ENCODE peak calls at places on chromosome 6, in seven cellular contexts. R is germinal center, B is fibroblast of mammary gland, Q is caudate nucleus, L is A172, O is GM19239, Z is GDM1. H is an unnamed sample.

GRCh38 chr6:169851641-169852503 is 100.5 kb downstream of the ERMARD start:
- DNase-seq in R (no peak), B (no peak), Q (no peak), L (peak), O (no peak), Z (peak), H (no peak)

GRCh38 chr6:73968358-73968757 is 272.4 kb downstream of the CD109 start:
- DNase-seq in R (no peak), B (peak), Q (no peak), L (no peak), O (no peak), Z (no peak), H (no peak)

GRCh38 chr6:9516207-9516606 is 898.7 kb downstream of the TFAP2A start:
- DNase-seq in R (no peak), B (peak), Q (no peak), L (peak), O (no peak), Z (no peak), H (no peak)

GRCh38 chr6:137751768-137752560 is 115.1 kb upstream of the TNFAIP3 start:
- DNase-seq in R (no peak), B (no peak), Q (no peak), L (no peak), O (no peak), Z (no peak), H (no peak)

GRCh38 chr6:161058746-161059145 is 67.2 kb downstream of the MAP3K4 start:
- DNase-seq in R (no peak), B (peak), Q (no peak), L (no peak), O (no peak), Z (no peak), H (no peak)

GRCh38 chr6:22325481-22325880 is 28.6 kb upstream of the PRL start:
- DNase-seq in R (no peak), B (no peak), Q (no peak), L (no peak), O (no peak), Z (no peak), H (no peak)

GRCh38 chr6:110181131-110182027 is 1.2 kb downstream of the CDC40 start:
- DNase-seq in R (peak), B (no peak), Q (no peak), L (no peak), O (no peak), Z (peak), H (no peak)

GRCh38 chr6:105564503-105564902 is 161.6 kb upstream of the PREP start:
- DNase-seq in R (no peak), B (no peak), Q (no peak), L (no peak), O (no peak), Z (no peak), H (no peak)

GRCh38 chr6:62923728-62924127 is 287.5 kb upstream of the FKBP1C start:
- DNase-seq in R (no peak), B (no peak), Q (no peak), L (no peak), O (no peak), Z (no peak), H (no peak)